ENCODE peak calls at places on chromosomes 6 and 20, in six cellular contexts. L, F, Z, V, I and O are unnamed samples.

GRCh38 chr6:149844480-149844879 is 19.7 kb downstream of the LRP11 start:
- DNase-seq in L (no peak), V (no peak), F (no peak), Z (no peak), I (no peak), O (no peak)

GRCh38 chr20:4216142-4216735 is 200.9 kb upstream of the RNF24 start:
- DNase-seq in I (no peak), V (no peak), L (no peak), F (no peak), Z (no peak), O (no peak)

GRCh38 chr6:156016186-156016976 is 560.7 kb upstream of the NOX3 start:
- DNase-seq in V (no peak), I (no peak), F (no peak), L (no peak), Z (no peak), O (no peak)

GRCh38 chr20:58711266-58712051 is 18.9 kb downstream of the NPEPL1 start:
- DNase-seq in V (no peak), Z (no peak), I (no peak), L (no peak), F (no peak), O (no peak)

GRCh38 chr6:167759912-167760311 is 66.8 kb upstream of the AFDN start:
- DNase-seq in I (no peak), Z (no peak), F (no peak), V (no peak), L (no peak), O (no peak)

GRCh38 chr6:118876814-118877213 is 17.1 kb upstream of the ASF1A start:
- DNase-seq in I (no peak), L (no peak), V (no peak), Z (no peak), F (no peak), O (no peak)

GRCh38 chr6:164163239-164163638 is 748.7 kb downstream of the QKI start:
- DNase-seq in V (no peak), L (no peak), Z (no peak), I (no peak), F (no peak), O (no peak)

GRCh38 chr6:47407295-47408281 is 70.0 kb upstream of the CD2AP start:
- DNase-seq in V (no peak), Z (no peak), F (no peak), L (peak; percentile 47), I (peak; percentile 49), O (no peak)

GRCh38 chr6:29967379-29968010 is 25.2 kb downstream of the HLA-A start:
- DNase-seq in Z (no peak), L (no peak), V (peak; percentile 33), I (no peak), F (peak; percentile 30), O (peak; percentile 60)

GRCh38 chr6:33850869-33851541 is 47.2 kb upstream of the MLN start:
- DNase-seq in F (no peak), I (no peak), V (no peak), Z (no peak), L (no peak), O (no peak)